ENCODE peak calls at places on chromosome 6, in nine cellular contexts. Q is thyroid gland, J is body of pancreas, S is testis, T is tibial nerve, A is spleen, C is endothelial cell of umbilical vein, X is uterus, N is sigmoid colon. Y is an unnamed sample.

GRCh38 chr6:159062965-159063364 is 18.2 kb upstream of the TAGAP start:
- DNase-seq in N (no peak), J (no peak), S (no peak), Q (no peak), T (no peak), C (no peak), A (no peak), X (no peak), Y (no peak)

GRCh38 chr6:168007592-168008338 is 10.3 kb downstream of the KIF25 start:
- DNase-seq in N (no peak), A (no peak), X (no peak), C (peak; percentile 60), T (no peak), S (no peak), Q (no peak), J (peak; percentile 36), Y (no peak)

GRCh38 chr6:109977791-109978173 is 329 bp upstream of the GPR6 start:
- DNase-seq in J (no peak), Q (no peak), C (no peak), T (no peak), X (no peak), N (no peak), A (no peak), S (no peak), Y (no peak)

GRCh38 chr6:62286470-62286843 is 432 bp upstream of the KHDRBS2 start:
- DNase-seq in S (no peak), J (no peak), X (no peak), T (no peak), Q (no peak), A (no peak), N (no peak), C (no peak), Y (peak; percentile 18)

GRCh38 chr6:138307816-138308727 is 69.6 kb upstream of the SMIM28 start:
- DNase-seq in T (peak; percentile 27), C (no peak), A (no peak), J (peak; percentile 55), N (peak; percentile 79), X (no peak), S (no peak), Q (peak; percentile 49), Y (no peak)

GRCh38 chr6:142013286-142013685 is 119.4 kb upstream of the GJE1 start:
- DNase-seq in J (no peak), C (peak; percentile 82), N (no peak), S (no peak), Q (no peak), X (no peak), T (no peak), A (no peak), Y (no peak)

GRCh38 chr6:169990095-169991030 is 238.9 kb downstream of the ERMARD start:
- DNase-seq in C (peak; percentile 26), J (no peak), S (peak; percentile 40), T (no peak), A (peak; percentile 82), Q (no peak), N (peak; percentile 69), X (no peak), Y (peak; percentile 40)

GRCh38 chr6:36984581-36985383 is 1.2 kb downstream of the MTCH1 start:
- DNase-seq in C (peak; percentile 68), N (peak; percentile 86), Q (peak; percentile 65), X (peak; percentile 52), S (peak; percentile 76), T (no peak), J (peak; percentile 54), A (no peak), Y (no peak)

GRCh38 chr6:82076855-82077254 is 170.7 kb downstream of the IBTK start:
- DNase-seq in S (no peak), Q (no peak), J (no peak), T (no peak), N (no peak), C (peak; percentile 69), X (no peak), A (no peak), Y (no peak)

GRCh38 chr6:98946877-98947410 is 802 bp downstream of the FBXL4 start:
- DNase-seq in N (no peak), J (peak; percentile 69), C (no peak), S (peak; percentile 36), T (no peak), A (peak; percentile 85), X (peak; percentile 30), Q (peak; percentile 74), Y (peak; percentile 71)

GRCh38 chr6:123962508-123962907 is 158.8 kb downstream of the NKAIN2 start:
- DNase-seq in T (no peak), S (no peak), C (no peak), J (peak; percentile 98), N (no peak), A (no peak), Q (peak; percentile 81), X (no peak), Y (no peak)

GRCh38 chr6:131628726-131629125 is 684 bp upstream of the MED23 start:
- DNase-seq in A (no peak), Q (no peak), J (no peak), X (no peak), T (no peak), S (no peak), C (no peak), N (no peak), Y (no peak)

GRCh38 chr6:131629656-131630055 is 1.6 kb upstream of the MED23 start:
- DNase-seq in T (no peak), J (no peak), X (no peak), N (no peak), A (no peak), Q (peak; percentile 83), C (no peak), S (peak; percentile 81), Y (no peak)

GRCh38 chr6:131631625-131632284 is 3.7 kb upstream of the MED23 start:
- DNase-seq in T (no peak), J (no peak), Q (no peak), C (no peak), N (no peak), S (no peak), X (no peak), A (no peak), Y (no peak)

GRCh38 chr6:131627724-131628682 is at the start of gene MED23:
- DNase-seq in T (peak; percentile 84), N (peak; percentile 96), J (peak; percentile 98), S (peak; percentile 94), X (peak; percentile 90), A (peak; percentile 99), C (peak; percentile 97), Q (peak; percentile 91), Y (peak; percentile 89)
- H3K4me3 ChIP-seq in T (peak within 1 kb of the TSS; percentile 98), N (peak within 1 kb of the TSS; percentile 65), J (peak within 1 kb of the TSS; percentile 93), S (peak within 1 kb of the TSS; percentile 88), X (peak within 1 kb of the TSS; percentile 76), A (peak within 1 kb of the TSS; percentile 81), C (peak within 1 kb of the TSS; percentile 51), Q (peak within 1 kb of the TSS; percentile 63), Y (peak within 1 kb of the TSS; percentile 75)

GRCh38 chr6:125170376-125170775 is 16.8 kb downstream of the TPD52L1 start:
- DNase-seq in S (no peak), J (no peak), N (no peak), Q (no peak), T (no peak), C (no peak), X (no peak), A (no peak), Y (no peak)

GRCh38 chr6:125169522-125169921 is 15.9 kb downstream of the TPD52L1 start:
- DNase-seq in C (no peak), A (no peak), N (no peak), T (no peak), S (no peak), X (no peak), J (no peak), Q (no peak), Y (no peak)

GRCh38 chr6:125166711-125167110 is 13.1 kb downstream of the TPD52L1 start:
- DNase-seq in Q (no peak), X (no peak), T (no peak), N (no peak), C (no peak), A (no peak), J (no peak), S (no peak), Y (no peak)

GRCh38 chr6:125165256-125165655 is 11.7 kb downstream of the TPD52L1 start:
- DNase-seq in T (no peak), J (no peak), X (no peak), A (no peak), N (no peak), S (no peak), Q (no peak), C (no peak), Y (no peak)

DNA sequence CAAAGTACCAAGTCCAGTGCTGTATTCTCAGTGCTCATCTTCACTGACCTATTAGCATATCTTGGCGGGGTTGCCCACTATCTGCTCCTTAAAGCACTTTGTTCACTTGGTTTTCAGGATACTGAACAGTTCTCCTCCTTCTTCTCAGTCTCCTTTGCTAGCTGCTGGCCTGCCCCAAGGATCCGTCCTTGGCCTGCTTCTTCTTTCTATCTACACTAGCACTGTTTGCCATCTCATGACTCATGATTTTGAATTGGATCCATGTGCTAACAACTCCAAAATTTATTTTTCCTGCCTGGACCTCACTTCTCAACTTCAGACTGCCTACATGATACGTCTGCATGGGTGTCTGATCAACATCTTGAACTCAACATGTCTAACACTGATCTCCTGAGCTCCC is 15.5 kb downstream of the TPD52L1 start:
- DNase-seq in A (no peak), N (peak; percentile 74), J (peak; percentile 45), X (no peak), Q (no peak), C (no peak), S (peak; percentile 44), T (no peak), Y (no peak)
- H3K27ac ChIP-seq in A (no peak overlapping the region), N (peak overlapping the region; percentile 64), J (no peak overlapping the region), X (no peak overlapping the region), Q (no peak overlapping the region), C (no peak overlapping the region), S (no peak overlapping the region), T (no peak overlapping the region), Y (no peak overlapping the region)

DNA sequence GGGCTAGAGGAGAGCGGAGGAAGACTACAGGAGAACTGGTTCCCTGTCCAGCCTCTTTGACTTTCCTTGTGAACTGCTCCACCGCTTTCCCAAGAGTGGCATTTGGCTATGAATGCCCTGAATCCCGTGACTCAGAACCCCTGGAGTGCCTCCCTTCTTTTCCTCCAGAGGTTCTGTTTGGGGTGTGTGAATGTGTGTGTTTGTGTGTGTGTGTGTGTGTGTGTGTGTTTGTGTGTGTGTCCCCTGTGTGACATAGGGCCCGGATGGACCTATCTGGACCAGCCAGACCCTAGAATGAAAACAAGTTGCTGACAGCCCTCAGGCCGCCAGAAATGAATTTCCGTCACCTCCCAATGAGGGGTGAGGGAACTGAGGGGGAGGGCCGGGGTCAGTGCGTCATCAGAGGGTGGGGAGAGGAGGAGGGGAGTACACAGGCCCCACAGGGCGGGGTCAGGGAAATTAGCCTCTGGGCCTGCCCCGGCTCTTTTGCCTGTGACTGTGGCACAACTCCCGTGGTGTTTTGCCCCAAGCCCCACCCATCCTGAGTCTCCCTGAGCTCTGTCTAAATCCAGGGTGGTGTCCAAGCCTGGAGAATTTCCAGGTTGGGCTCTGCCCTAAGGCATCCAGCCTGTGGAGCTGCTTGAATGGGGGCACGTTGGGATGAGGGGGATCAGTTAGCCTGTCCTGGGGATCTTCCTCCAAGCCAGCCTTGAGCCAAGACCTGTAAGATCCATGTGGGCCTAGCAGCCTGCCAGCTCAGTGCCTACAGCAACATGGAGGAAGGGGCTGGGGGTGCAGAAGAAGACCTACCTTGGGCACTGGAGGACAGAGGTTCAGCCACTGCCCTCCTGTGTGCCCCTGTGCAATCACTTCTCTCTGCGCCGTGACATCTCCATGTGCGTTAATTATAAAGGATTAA is 15.2 kb upstream of the MRPS18A start:
- DNase-seq in Q (peak; percentile 95), N (peak; percentile 96), J (peak; percentile 86), A (peak; percentile 87), C (peak; percentile 91), S (peak; percentile 51), T (peak; percentile 84), X (peak; percentile 96), Y (peak; percentile 92)
- TF ChIP-seq POLR2A in Q (no peak), N (no peak), J (no peak), A (no peak), C (no peak), S (no peak), T (peak; percentile 36), X (peak; percentile 40), Y (peak; percentile 36)

GRCh38 chr6:112054520-112055160 is 736 bp downstream of the CCN6 start:
- DNase-seq in X (no peak), C (peak; percentile 22), Q (no peak), A (no peak), S (no peak), N (no peak), T (no peak), J (no peak), Y (no peak)
- H3K4me3 ChIP-seq in X (no peak overlapping the region), C (no peak overlapping the region), Q (no peak overlapping the region), A (no peak overlapping the region), S (peak overlapping the region; percentile 15), N (no peak overlapping the region), T (no peak overlapping the region), J (no peak overlapping the region), Y (no peak overlapping the region)